ENCODE peak calls at places on chromosomes 3 and 15, in eight cellular contexts. One of them, this sample, is unnamed.

GRCh38 chr3:38989932-38990510 is 61.7 kb downstream of the SCN11A start:
- DNase-seq in AG04450: no peak
- DNase-seq in psoas muscle: no peak
- DNase-seq in heart right ventricle: no peak
- DNase-seq in HCT116: no peak
- DNase-seq in AG10803: no peak
- DNase-seq in right lobe of liver: no peak
- DNase-seq in cardiac fibroblast: no peak
- DNase-seq in this sample: no peak

GRCh38 chr15:69012761-69013364 is 1.6 kb upstream of the NOX5 start:
- DNase-seq in AG04450: no peak
- DNase-seq in psoas muscle: no peak
- DNase-seq in heart right ventricle: no peak
- DNase-seq in HCT116: no peak
- DNase-seq in AG10803: no peak
- DNase-seq in right lobe of liver: no peak
- DNase-seq in cardiac fibroblast: no peak
- DNase-seq in this sample: no peak

GRCh38 chr3:171776411-171776810 is 33.9 kb downstream of the PLD1 start:
- DNase-seq in AG04450: no peak
- DNase-seq in psoas muscle: no peak
- DNase-seq in heart right ventricle: no peak
- DNase-seq in HCT116: no peak
- DNase-seq in AG10803: no peak
- DNase-seq in right lobe of liver: no peak
- DNase-seq in cardiac fibroblast: no peak
- DNase-seq in this sample: no peak

GRCh38 chr3:18062289-18063025 is 320.0 kb upstream of the TBC1D5 start:
- DNase-seq in AG04450: no peak
- DNase-seq in psoas muscle: no peak
- DNase-seq in heart right ventricle: no peak
- DNase-seq in HCT116: no peak
- DNase-seq in AG10803: peak; percentile 54
- DNase-seq in right lobe of liver: no peak
- DNase-seq in cardiac fibroblast: no peak
- DNase-seq in this sample: no peak

GRCh38 chr3:38649500-38650247 is at the start of gene SCN5A:
- DNase-seq in AG04450: no peak
- DNase-seq in psoas muscle: peak; percentile 59
- DNase-seq in heart right ventricle: peak; percentile 71
- DNase-seq in HCT116: no peak
- DNase-seq in AG10803: no peak
- DNase-seq in right lobe of liver: no peak
- DNase-seq in cardiac fibroblast: peak; percentile 28
- DNase-seq in this sample: no peak

GRCh38 chr15:50794102-50794501 is 28.6 kb upstream of the SPPL2A start:
- DNase-seq in AG04450: no peak
- DNase-seq in psoas muscle: no peak
- DNase-seq in heart right ventricle: no peak
- DNase-seq in HCT116: no peak
- DNase-seq in AG10803: no peak
- DNase-seq in right lobe of liver: no peak
- DNase-seq in cardiac fibroblast: no peak
- DNase-seq in this sample: no peak

GRCh38 chr3:53590606-53591005 is 96.2 kb downstream of the CACNA1D start:
- DNase-seq in AG04450: no peak
- DNase-seq in psoas muscle: no peak
- DNase-seq in heart right ventricle: no peak
- DNase-seq in HCT116: no peak
- DNase-seq in AG10803: no peak
- DNase-seq in right lobe of liver: no peak
- DNase-seq in cardiac fibroblast: no peak
- DNase-seq in this sample: no peak

GRCh38 chr3:51814034-51814433 is 35.0 kb upstream of the IQCF6 start:
- DNase-seq in AG04450: no peak
- DNase-seq in psoas muscle: no peak
- DNase-seq in heart right ventricle: no peak
- DNase-seq in HCT116: no peak
- DNase-seq in AG10803: no peak
- DNase-seq in right lobe of liver: no peak
- DNase-seq in cardiac fibroblast: no peak
- DNase-seq in this sample: no peak

GRCh38 chr15:58505581-58505980 is 73.8 kb downstream of the LIPC start:
- DNase-seq in AG04450: no peak
- DNase-seq in psoas muscle: no peak
- DNase-seq in heart right ventricle: no peak
- DNase-seq in HCT116: no peak
- DNase-seq in AG10803: peak; percentile 50
- DNase-seq in right lobe of liver: no peak
- DNase-seq in cardiac fibroblast: peak; percentile 54
- DNase-seq in this sample: no peak

DNA sequence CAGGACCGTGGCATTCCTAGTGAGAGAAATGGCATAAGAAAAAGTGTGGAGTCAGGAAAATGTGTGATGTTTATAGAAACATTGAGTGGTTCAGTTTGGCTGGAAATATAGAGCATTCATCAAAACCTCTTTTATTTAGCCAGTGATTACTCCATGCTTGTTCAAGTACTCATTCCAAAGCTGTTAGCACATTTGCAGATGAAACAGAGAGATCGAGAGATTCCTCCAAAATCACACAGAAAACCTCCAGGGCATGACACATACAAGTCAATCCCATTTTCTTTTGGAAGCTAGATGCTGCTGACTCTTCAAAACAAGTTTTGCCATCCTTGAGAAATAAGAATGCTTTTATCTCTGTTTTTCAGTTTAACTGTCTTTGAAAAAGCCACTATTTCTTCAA is 11.5 kb upstream of the MB21D2 start:
- DNase-seq in AG04450: no peak
- DNase-seq in psoas muscle: no peak
- DNase-seq in heart right ventricle: no peak
- DNase-seq in HCT116: no peak
- DNase-seq in AG10803: peak; percentile 54
- DNase-seq in right lobe of liver: no peak
- DNase-seq in cardiac fibroblast: no peak
- DNase-seq in this sample: no peak
- H3K4me3 ChIP-seq in AG04450: no peak overlapping the region
- H3K4me3 ChIP-seq in psoas muscle: no peak overlapping the region
- H3K4me3 ChIP-seq in heart right ventricle: no peak overlapping the region
- H3K4me3 ChIP-seq in HCT116: no peak overlapping the region
- H3K4me3 ChIP-seq in AG10803: no peak overlapping the region
- H3K4me3 ChIP-seq in right lobe of liver: no peak overlapping the region
- H3K4me3 ChIP-seq in cardiac fibroblast: no peak overlapping the region
- H3K4me3 ChIP-seq in this sample: no peak overlapping the region

GRCh38 chr3:184603156-184604030 is 41.8 kb downstream of the EPHB3 start:
- DNase-seq in AG04450: no peak
- DNase-seq in psoas muscle: peak; percentile 39
- DNase-seq in heart right ventricle: no peak
- DNase-seq in HCT116: no peak
- DNase-seq in AG10803: no peak
- DNase-seq in right lobe of liver: no peak
- DNase-seq in cardiac fibroblast: peak; percentile 25
- DNase-seq in this sample: no peak
- H3K4me3 ChIP-seq in AG04450: no peak overlapping the region
- H3K4me3 ChIP-seq in psoas muscle: peak overlapping the region; percentile 60
- H3K4me3 ChIP-seq in heart right ventricle: peak overlapping the region; percentile 47
- H3K4me3 ChIP-seq in HCT116: no peak overlapping the region
- H3K4me3 ChIP-seq in AG10803: no peak overlapping the region
- H3K4me3 ChIP-seq in right lobe of liver: peak overlapping the region; percentile 26
- H3K4me3 ChIP-seq in cardiac fibroblast: no peak overlapping the region
- H3K4me3 ChIP-seq in this sample: no peak overlapping the region

GRCh38 chr15:66505430-66505811 is 295 bp downstream of the ZWILCH start:
- DNase-seq in AG04450: no peak
- DNase-seq in psoas muscle: no peak
- DNase-seq in heart right ventricle: no peak
- DNase-seq in HCT116: no peak
- DNase-seq in AG10803: peak; percentile 31
- DNase-seq in right lobe of liver: no peak
- DNase-seq in cardiac fibroblast: no peak
- DNase-seq in this sample: peak; percentile 24

GRCh38 chr15:66503780-66504562 is 684 bp downstream of the RPL4 start:
- DNase-seq in AG04450: no peak
- DNase-seq in psoas muscle: no peak
- DNase-seq in heart right ventricle: no peak
- DNase-seq in HCT116: no peak
- DNase-seq in AG10803: no peak
- DNase-seq in right lobe of liver: no peak
- DNase-seq in cardiac fibroblast: no peak
- DNase-seq in this sample: no peak

GRCh38 chr15:66508293-66508883 is 3.3 kb downstream of the ZWILCH start:
- DNase-seq in AG04450: no peak
- DNase-seq in psoas muscle: no peak
- DNase-seq in heart right ventricle: no peak
- DNase-seq in HCT116: no peak
- DNase-seq in AG10803: no peak
- DNase-seq in right lobe of liver: no peak
- DNase-seq in cardiac fibroblast: no peak
- DNase-seq in this sample: no peak

GRCh38 chr15:66504563-66505429 is at the start of the genes RPL4 and ZWILCH:
- DNase-seq in AG04450: peak; percentile 74
- DNase-seq in psoas muscle: peak; percentile 89
- DNase-seq in heart right ventricle: peak; percentile 79
- DNase-seq in HCT116: peak; percentile 76
- DNase-seq in AG10803: peak; percentile 93
- DNase-seq in right lobe of liver: peak; percentile 85
- DNase-seq in cardiac fibroblast: peak; percentile 93
- DNase-seq in this sample: peak; percentile 50

GRCh38 chr15:66505818-66506217 is 692 bp downstream of the ZWILCH start:
- DNase-seq in AG04450: no peak
- DNase-seq in psoas muscle: no peak
- DNase-seq in heart right ventricle: no peak
- DNase-seq in HCT116: no peak
- DNase-seq in AG10803: no peak
- DNase-seq in right lobe of liver: no peak
- DNase-seq in cardiac fibroblast: no peak
- DNase-seq in this sample: no peak
- H3K4me3 ChIP-seq in AG04450: peak overlapping the region; percentile 97
- H3K4me3 ChIP-seq in psoas muscle: peak overlapping the region; percentile 85
- H3K4me3 ChIP-seq in heart right ventricle: peak overlapping the region; percentile 57
- H3K4me3 ChIP-seq in HCT116: peak overlapping the region; percentile 98
- H3K4me3 ChIP-seq in AG10803: peak overlapping the region; percentile 98
- H3K4me3 ChIP-seq in right lobe of liver: peak overlapping the region; percentile 83
- H3K4me3 ChIP-seq in cardiac fibroblast: peak overlapping the region; percentile 75
- H3K4me3 ChIP-seq in this sample: peak overlapping the region; percentile 97

GRCh38 chr3:103127737-103128136 is 692.9 kb downstream of the ZPLD1 start:
- DNase-seq in AG04450: no peak
- DNase-seq in psoas muscle: no peak
- DNase-seq in heart right ventricle: no peak
- DNase-seq in HCT116: no peak
- DNase-seq in AG10803: no peak
- DNase-seq in right lobe of liver: no peak
- DNase-seq in cardiac fibroblast: no peak
- DNase-seq in this sample: peak; percentile 1

GRCh38 chr3:103126111-103126510 is 691.3 kb downstream of the ZPLD1 start:
- DNase-seq in AG04450: no peak
- DNase-seq in psoas muscle: no peak
- DNase-seq in heart right ventricle: no peak
- DNase-seq in HCT116: no peak
- DNase-seq in AG10803: no peak
- DNase-seq in right lobe of liver: no peak
- DNase-seq in cardiac fibroblast: no peak
- DNase-seq in this sample: peak; percentile 4

GRCh38 chr3:103127116-103127630 is 692.4 kb downstream of the ZPLD1 start:
- DNase-seq in AG04450: no peak
- DNase-seq in psoas muscle: no peak
- DNase-seq in heart right ventricle: no peak
- DNase-seq in HCT116: no peak
- DNase-seq in AG10803: no peak
- DNase-seq in right lobe of liver: no peak
- DNase-seq in cardiac fibroblast: no peak
- DNase-seq in this sample: peak; percentile 6
- H3K4me3 ChIP-seq in AG04450: no peak overlapping the region
- H3K4me3 ChIP-seq in psoas muscle: no peak overlapping the region
- H3K4me3 ChIP-seq in heart right ventricle: no peak overlapping the region
- H3K4me3 ChIP-seq in HCT116: no peak overlapping the region
- H3K4me3 ChIP-seq in AG10803: no peak overlapping the region
- H3K4me3 ChIP-seq in right lobe of liver: no peak overlapping the region
- H3K4me3 ChIP-seq in cardiac fibroblast: no peak overlapping the region
- H3K4me3 ChIP-seq in this sample: no peak overlapping the region

DNA sequence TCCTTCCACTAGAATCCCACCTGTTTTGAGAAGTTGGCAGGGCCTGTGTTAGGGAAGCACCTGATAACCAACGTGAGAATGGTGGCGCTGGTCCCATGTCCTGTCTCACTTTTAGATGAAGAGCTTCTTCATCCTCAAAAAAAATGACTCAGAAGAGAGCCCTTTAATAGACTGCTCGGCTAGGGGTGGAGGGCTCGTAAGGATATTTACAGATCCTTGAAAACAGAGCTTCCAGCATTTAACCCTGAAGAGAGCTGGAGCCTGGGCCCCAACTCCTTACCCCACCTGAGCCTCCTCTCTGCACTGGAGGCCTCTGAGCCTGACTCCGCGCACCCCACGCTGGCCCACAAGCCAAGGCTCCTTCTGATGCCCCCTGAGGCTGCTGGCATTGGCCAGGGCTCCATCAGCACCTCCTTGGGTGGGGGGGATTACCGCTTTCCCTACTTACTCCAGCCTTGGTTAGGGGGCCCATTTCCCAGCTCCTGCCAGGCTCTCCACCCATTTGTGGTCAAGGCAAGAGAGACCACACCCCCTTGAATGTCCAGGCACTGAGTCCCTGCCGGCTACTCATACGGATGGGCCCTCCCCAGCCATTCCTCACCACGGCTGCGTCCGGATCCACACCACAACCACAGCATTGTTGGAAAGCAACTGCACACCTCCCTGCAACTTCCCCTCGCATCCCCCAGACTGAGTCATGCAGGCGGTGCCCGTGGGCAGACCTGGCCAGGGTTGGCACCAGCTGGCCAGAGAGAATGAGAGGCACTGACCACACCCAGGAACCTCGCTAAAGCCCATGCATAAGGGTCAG is 30.2 kb downstream of the LOXL1 start:
- DNase-seq in AG04450: peak; percentile 63
- DNase-seq in psoas muscle: no peak
- DNase-seq in heart right ventricle: no peak
- DNase-seq in HCT116: peak; percentile 79
- DNase-seq in AG10803: peak; percentile 95
- DNase-seq in right lobe of liver: no peak
- DNase-seq in cardiac fibroblast: peak; percentile 83
- DNase-seq in this sample: peak; percentile 78
- H3K4me3 ChIP-seq in AG04450: no peak overlapping the region
- H3K4me3 ChIP-seq in psoas muscle: no peak overlapping the region
- H3K4me3 ChIP-seq in heart right ventricle: no peak overlapping the region
- H3K4me3 ChIP-seq in HCT116: peak overlapping the region; percentile 47
- H3K4me3 ChIP-seq in AG10803: no peak overlapping the region
- H3K4me3 ChIP-seq in right lobe of liver: no peak overlapping the region
- H3K4me3 ChIP-seq in cardiac fibroblast: no peak overlapping the region
- H3K4me3 ChIP-seq in this sample: no peak overlapping the region